ENCODE peak calls at places on chromosomes 3 and 15, in four cellular contexts. Z, B, H and R are unnamed samples.
A peak's percentile ranks its signal among the peaks of the same experiment; 100 is the strongest.

GRCh38 chr3:126058666-126059065 is 25.3 kb downstream of the SLC41A3 start:
- DNase-seq in B (no peak), H (no peak), Z (no peak), R (no peak)

GRCh38 chr15:88609344-88609743 is 11.8 kb upstream of the AEN start:
- DNase-seq in H (no peak), Z (no peak), B (no peak), R (no peak)

GRCh38 chr3:100335137-100335833 is 728 bp downstream of the NIT2 start:
- DNase-seq in Z (no peak), B (no peak), H (peak; percentile 45), R (peak; percentile 32)

GRCh38 chr15:30990451-30991300 is 752 bp downstream of the MTMR10 start:
- DNase-seq in B (no peak), Z (peak; percentile 53), H (peak; percentile 16), R (peak; percentile 22)

GRCh38 chr3:149813367-149814281 is 609 bp downstream of the RNF13 start:
- DNase-seq in Z (no peak), B (no peak), H (peak; percentile 27), R (peak; percentile 71)

GRCh38 chr3:102525624-102526023 is 90.8 kb downstream of the ZPLD1 start:
- DNase-seq in Z (no peak), B (no peak), H (no peak), R (no peak)

GRCh38 chr15:45378913-45379262 is 544 bp upstream of the GATM start:
- DNase-seq in B (no peak), Z (no peak), H (no peak), R (no peak)

GRCh38 chr15:60634815-60635214 is 155.9 kb upstream of the ICE2 start:
- DNase-seq in H (no peak), B (no peak), Z (no peak), R (no peak)

GRCh38 chr15:72999586-72999985 is 52.7 kb upstream of the NEO1 start:
- DNase-seq in Z (no peak), H (no peak), B (no peak), R (no peak)

GRCh38 chr3:13565581-13566461 is 16.9 kb downstream of the FBLN2 start:
- DNase-seq in B (no peak), H (no peak), Z (no peak), R (no peak)

GRCh38 chr3:8443829-8444791 is 57.5 kb upstream of the LMCD1 start:
- DNase-seq in H (peak; percentile 75), B (no peak), Z (peak; percentile 94), R (peak; percentile 98)

GRCh38 chr15:78156653-78157052 is 7.5 kb downstream of the IDH3A start:
- DNase-seq in Z (no peak), B (no peak), H (no peak), R (peak; percentile 52)

GRCh38 chr3:107235193-107235922 is 141.9 kb upstream of the CCDC54 start:
- DNase-seq in Z (no peak), B (no peak), H (no peak), R (no peak)

GRCh38 chr3:46670891-46671427 is 22.5 kb downstream of the ALS2CL start:
- DNase-seq in H (no peak), Z (peak; percentile 45), B (no peak), R (no peak)

GRCh38 chr3:29627136-29628117 is 346.6 kb downstream of the RBMS3 start:
- DNase-seq in B (no peak), Z (no peak), H (no peak), R (no peak)

GRCh38 chr3:20141841-20142240 is 44.2 kb downstream of the SGO1 start:
- DNase-seq in B (no peak), Z (no peak), H (no peak), R (no peak)

GRCh38 chr3:162441716-162442115 is 945.1 kb downstream of the OTOL1 start:
- DNase-seq in H (no peak), Z (no peak), B (no peak), R (no peak)

GRCh38 chr3:170007031-170007663 is 30.6 kb upstream of the GPR160 start:
- DNase-seq in H (no peak), Z (no peak), B (no peak), R (peak; percentile 32)

GRCh38 chr3:102674284-102674683 is 239.5 kb downstream of the ZPLD1 start:
- DNase-seq in Z (no peak), B (no peak), H (no peak), R (no peak)

GRCh38 chr15:50996641-50997040 is 88.2 kb downstream of the AP4E1 start:
- DNase-seq in Z (no peak), H (peak; percentile 35), B (no peak), R (peak; percentile 84)

GRCh38 chr3:159882784-159883779 is 105.6 kb upstream of the IL12A start:
- DNase-seq in B (no peak), H (peak; percentile 26), Z (no peak), R (peak; percentile 84)